ENCODE peak calls at places on chromosome 17, in nine cellular contexts. B is fibroblast of the conjunctiva; G is endothelial cell; Y is GM10248; N is ELR; W is HT1080; I is H54; T is stimulated activated CD8-positive, alpha-beta memory T cell treated with anti-CD3 and anti-CD28 coated beads, Interleukin-7, amount 100 ng/mL, for 1 hour; C is breast epithelium. K is an unnamed sample.

GRCh38 chr17:56536766-56537165 is 56.7 kb upstream of the NOG start:
- DNase-seq in B (no peak), G (no peak), Y (no peak), N (no peak), W (no peak), I (no peak), T (no peak), C (no peak), K (no peak)

GRCh38 chr17:77323413-77324171 is 182.8 kb downstream of the SEC14L1 start:
- DNase-seq in B (no peak), G (no peak), Y (no peak), N (peak), W (no peak), I (no peak), T (no peak), C (peak), K (peak)

GRCh38 chr17:10297691-10298090 is 75.1 kb downstream of the MYH13 start:
- DNase-seq in B (no peak), G (no peak), Y (no peak), N (no peak), W (no peak), I (no peak), T (no peak), C (no peak), K (no peak)

GRCh38 chr17:47792979-47793378 is 28.6 kb downstream of the OSBPL7 start:
- DNase-seq in B (no peak), G (no peak), Y (no peak), N (no peak), W (no peak), I (no peak), T (no peak), C (no peak), K (no peak)

GRCh38 chr17:6163632-6164319 is 93.6 kb downstream of the WSCD1 start:
- DNase-seq in B (peak), G (no peak), Y (no peak), N (no peak), W (peak), I (no peak), T (no peak), C (no peak), K (no peak)

GRCh38 chr17:72531729-72532128 is 410.9 kb downstream of the SOX9 start:
- DNase-seq in B (no peak), G (no peak), Y (no peak), N (no peak), W (no peak), I (no peak), T (no peak), C (no peak), K (no peak)

GRCh38 chr17:45135978-45136791 is 698 bp downstream of the ACBD4 start:
- DNase-seq in B (no peak), G (no peak), Y (no peak), N (peak), W (no peak), I (no peak), T (no peak), C (no peak), K (no peak)

GRCh38 chr17:6539871-6540270 is 16.5 kb downstream of the PITPNM3 start:
- DNase-seq in B (no peak), G (no peak), Y (no peak), N (no peak), W (no peak), I (no peak), T (no peak), C (no peak), K (no peak)

GRCh38 chr17:4136373-4136772 is 6.5 kb downstream of the ZZEF1 start:
- DNase-seq in B (no peak), G (no peak), Y (no peak), N (no peak), W (no peak), I (no peak), T (no peak), C (no peak), K (peak)

GRCh38 chr17:75006653-75007052 is 5.8 kb upstream of the MRPL58 start:
- DNase-seq in B (no peak), G (no peak), Y (no peak), N (no peak), W (no peak), I (no peak), T (no peak), C (no peak), K (no peak)